ENCODE peak calls at places on chromosomes 1 and 21, in seven cellular contexts. One of them, this sample, is unnamed.

GRCh38 chr1:1432566-1432950 is 2.9 kb upstream of the VWA1 start:
- DNase-seq in CD4-positive, alpha-beta T cell: no peak
- DNase-seq in AG04450: no peak
- DNase-seq in GM12865: no peak
- DNase-seq in cardiac muscle cell: no peak
- DNase-seq in GM23338: no peak
- DNase-seq in WTC11: no peak
- DNase-seq in this sample: no peak

GRCh38 chr1:210598135-210598652 is 269.5 kb downstream of the HHAT start:
- DNase-seq in CD4-positive, alpha-beta T cell: no peak
- DNase-seq in AG04450: peak; percentile 92
- DNase-seq in GM12865: no peak
- DNase-seq in cardiac muscle cell: no peak
- DNase-seq in GM23338: no peak
- DNase-seq in WTC11: no peak
- DNase-seq in this sample: no peak

GRCh38 chr1:94539496-94539895 is 2.1 kb downstream of the F3 start:
- DNase-seq in CD4-positive, alpha-beta T cell: no peak
- DNase-seq in AG04450: no peak
- DNase-seq in GM12865: no peak
- DNase-seq in cardiac muscle cell: no peak
- DNase-seq in GM23338: no peak
- DNase-seq in WTC11: no peak
- DNase-seq in this sample: no peak

GRCh38 chr21:17045214-17045835 is 467.5 kb upstream of the CXADR start:
- DNase-seq in CD4-positive, alpha-beta T cell: no peak
- DNase-seq in AG04450: peak; percentile 4
- DNase-seq in GM12865: peak; percentile 0
- DNase-seq in cardiac muscle cell: peak; percentile 48
- DNase-seq in GM23338: peak; percentile 38
- DNase-seq in WTC11: no peak
- DNase-seq in this sample: no peak

GRCh38 chr1:225449261-225449660 is 21.4 kb upstream of the LBR start:
- DNase-seq in CD4-positive, alpha-beta T cell: no peak
- DNase-seq in AG04450: no peak
- DNase-seq in GM12865: no peak
- DNase-seq in cardiac muscle cell: no peak
- DNase-seq in GM23338: no peak
- DNase-seq in WTC11: no peak
- DNase-seq in this sample: no peak

GRCh38 chr1:8047686-8048522 is 21.8 kb upstream of the ERRFI1 start:
- DNase-seq in CD4-positive, alpha-beta T cell: no peak
- DNase-seq in AG04450: no peak
- DNase-seq in GM12865: no peak
- DNase-seq in cardiac muscle cell: no peak
- DNase-seq in GM23338: no peak
- DNase-seq in WTC11: no peak
- DNase-seq in this sample: no peak

GRCh38 chr21:31557956-31558838 is 101.3 kb upstream of the SOD1 start:
- DNase-seq in CD4-positive, alpha-beta T cell: peak; percentile 32
- DNase-seq in AG04450: no peak
- DNase-seq in GM12865: no peak
- DNase-seq in cardiac muscle cell: no peak
- DNase-seq in GM23338: peak; percentile 57
- DNase-seq in WTC11: peak; percentile 51
- DNase-seq in this sample: no peak

GRCh38 chr1:173139706-173140105 is 67.4 kb downstream of the TNFSF4 start:
- DNase-seq in CD4-positive, alpha-beta T cell: no peak
- DNase-seq in AG04450: no peak
- DNase-seq in GM12865: no peak
- DNase-seq in cardiac muscle cell: no peak
- DNase-seq in GM23338: no peak
- DNase-seq in WTC11: no peak
- DNase-seq in this sample: no peak

GRCh38 chr1:117658676-117659075 is 52.8 kb downstream of the TENT5C start:
- DNase-seq in CD4-positive, alpha-beta T cell: peak; percentile 83
- DNase-seq in AG04450: no peak
- DNase-seq in GM12865: peak; percentile 89
- DNase-seq in cardiac muscle cell: no peak
- DNase-seq in GM23338: no peak
- DNase-seq in WTC11: no peak
- DNase-seq in this sample: no peak

GRCh38 chr1:68725353-68725752 is 228.5 kb upstream of the DEPDC1 start:
- DNase-seq in CD4-positive, alpha-beta T cell: no peak
- DNase-seq in AG04450: no peak
- DNase-seq in GM12865: no peak
- DNase-seq in cardiac muscle cell: peak; percentile 50
- DNase-seq in GM23338: no peak
- DNase-seq in WTC11: no peak
- DNase-seq in this sample: no peak

DNA sequence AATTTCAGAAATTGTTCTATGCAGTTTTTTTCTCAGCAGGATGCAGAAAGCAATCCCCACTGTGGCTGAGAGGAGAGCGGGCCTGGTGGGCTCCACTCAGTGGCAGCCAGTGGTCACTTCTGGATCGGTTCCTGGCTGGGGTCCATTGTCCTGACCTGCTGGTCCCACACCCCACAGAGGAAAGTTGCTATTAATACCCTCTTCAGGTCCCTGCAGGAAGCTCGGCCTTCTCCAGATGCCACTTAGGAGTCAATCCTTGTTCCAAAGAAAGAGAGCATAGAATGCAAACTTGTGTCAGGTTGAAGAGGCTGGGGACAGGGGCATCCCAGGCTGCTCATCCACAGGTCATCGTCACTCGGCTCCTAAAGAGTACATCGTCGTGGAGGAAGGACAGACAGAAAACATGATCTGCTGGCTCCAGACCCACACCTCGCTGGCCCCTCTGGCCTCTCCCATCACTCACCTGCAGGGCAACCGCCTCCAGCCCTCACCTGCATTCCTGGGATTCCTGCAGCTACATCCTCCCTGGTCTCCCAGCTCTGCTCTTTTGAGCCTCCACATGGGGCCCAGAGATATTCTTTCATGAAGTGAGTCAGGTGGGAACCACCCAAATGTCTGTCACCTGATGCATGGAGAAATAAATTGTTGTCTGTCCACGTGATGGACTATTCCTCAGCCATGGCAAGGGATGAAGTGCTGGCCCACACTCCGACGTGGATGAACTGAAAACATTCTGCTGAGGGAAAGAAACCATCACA is 152.9 kb downstream of the PSMG1 start:
- DNase-seq in CD4-positive, alpha-beta T cell: no peak
- DNase-seq in AG04450: no peak
- DNase-seq in GM12865: no peak
- DNase-seq in cardiac muscle cell: peak; percentile 41
- DNase-seq in GM23338: peak; percentile 94
- DNase-seq in WTC11: peak; percentile 80
- DNase-seq in this sample: no peak
- TF ChIP-seq CTCF in CD4-positive, alpha-beta T cell: no peak
- TF ChIP-seq CTCF in AG04450: no peak
- TF ChIP-seq CTCF in GM12865: no peak
- TF ChIP-seq CTCF in cardiac muscle cell: no peak
- TF ChIP-seq CTCF in GM23338: no peak
- TF ChIP-seq CTCF in WTC11: no peak
- TF ChIP-seq CTCF in this sample: no peak

GRCh38 chr1:214303106-214303505 is 22.1 kb downstream of the SMYD2 start:
- DNase-seq in CD4-positive, alpha-beta T cell: no peak
- DNase-seq in AG04450: no peak
- DNase-seq in GM12865: no peak
- DNase-seq in cardiac muscle cell: no peak
- DNase-seq in GM23338: no peak
- DNase-seq in WTC11: no peak
- DNase-seq in this sample: no peak
- TF ChIP-seq CTCF in CD4-positive, alpha-beta T cell: no peak
- TF ChIP-seq CTCF in AG04450: no peak
- TF ChIP-seq CTCF in GM12865: no peak
- TF ChIP-seq CTCF in cardiac muscle cell: no peak
- TF ChIP-seq CTCF in GM23338: no peak
- TF ChIP-seq CTCF in WTC11: no peak
- TF ChIP-seq CTCF in this sample: no peak

GRCh38 chr1:23673086-23673813 is 18.4 kb upstream of the RPL11 start:
- DNase-seq in CD4-positive, alpha-beta T cell: no peak
- DNase-seq in AG04450: peak; percentile 13
- DNase-seq in GM12865: peak; percentile 44
- DNase-seq in cardiac muscle cell: peak; percentile 86
- DNase-seq in GM23338: peak; percentile 85
- DNase-seq in WTC11: peak; percentile 73
- DNase-seq in this sample: no peak
- TF ChIP-seq CTCF in CD4-positive, alpha-beta T cell: no peak
- TF ChIP-seq CTCF in AG04450: no peak
- TF ChIP-seq CTCF in GM12865: no peak
- TF ChIP-seq CTCF in cardiac muscle cell: no peak
- TF ChIP-seq CTCF in GM23338: peak; percentile 10
- TF ChIP-seq CTCF in WTC11: no peak
- TF ChIP-seq CTCF in this sample: no peak

GRCh38 chr1:57770236-57770635 is 346.4 kb upstream of the DAB1 start:
- DNase-seq in CD4-positive, alpha-beta T cell: no peak
- DNase-seq in AG04450: no peak
- DNase-seq in GM12865: no peak
- DNase-seq in cardiac muscle cell: no peak
- DNase-seq in GM23338: no peak
- DNase-seq in WTC11: no peak
- DNase-seq in this sample: no peak

GRCh38 chr1:57770772-57771171 is 346.9 kb upstream of the DAB1 start:
- DNase-seq in CD4-positive, alpha-beta T cell: no peak
- DNase-seq in AG04450: no peak
- DNase-seq in GM12865: peak; percentile 8
- DNase-seq in cardiac muscle cell: no peak
- DNase-seq in GM23338: peak; percentile 77
- DNase-seq in WTC11: no peak
- DNase-seq in this sample: no peak
- TF ChIP-seq CTCF in CD4-positive, alpha-beta T cell: peak; percentile 10
- TF ChIP-seq CTCF in AG04450: peak; percentile 50
- TF ChIP-seq CTCF in GM12865: peak; percentile 30
- TF ChIP-seq CTCF in cardiac muscle cell: peak; percentile 11
- TF ChIP-seq CTCF in GM23338: peak; percentile 35
- TF ChIP-seq CTCF in WTC11: peak; percentile 26
- TF ChIP-seq CTCF in this sample: no peak

GRCh38 chr1:31834501-31834900 is 18.7 kb upstream of the SPOCD1 start:
- DNase-seq in CD4-positive, alpha-beta T cell: no peak
- DNase-seq in AG04450: no peak
- DNase-seq in GM12865: peak; percentile 61
- DNase-seq in cardiac muscle cell: no peak
- DNase-seq in GM23338: peak; percentile 33
- DNase-seq in WTC11: no peak
- DNase-seq in this sample: no peak
- TF ChIP-seq CTCF in CD4-positive, alpha-beta T cell: no peak
- TF ChIP-seq CTCF in AG04450: no peak
- TF ChIP-seq CTCF in GM12865: peak; percentile 19
- TF ChIP-seq CTCF in cardiac muscle cell: no peak
- TF ChIP-seq CTCF in GM23338: peak; percentile 54
- TF ChIP-seq CTCF in WTC11: no peak
- TF ChIP-seq CTCF in this sample: no peak

DNA sequence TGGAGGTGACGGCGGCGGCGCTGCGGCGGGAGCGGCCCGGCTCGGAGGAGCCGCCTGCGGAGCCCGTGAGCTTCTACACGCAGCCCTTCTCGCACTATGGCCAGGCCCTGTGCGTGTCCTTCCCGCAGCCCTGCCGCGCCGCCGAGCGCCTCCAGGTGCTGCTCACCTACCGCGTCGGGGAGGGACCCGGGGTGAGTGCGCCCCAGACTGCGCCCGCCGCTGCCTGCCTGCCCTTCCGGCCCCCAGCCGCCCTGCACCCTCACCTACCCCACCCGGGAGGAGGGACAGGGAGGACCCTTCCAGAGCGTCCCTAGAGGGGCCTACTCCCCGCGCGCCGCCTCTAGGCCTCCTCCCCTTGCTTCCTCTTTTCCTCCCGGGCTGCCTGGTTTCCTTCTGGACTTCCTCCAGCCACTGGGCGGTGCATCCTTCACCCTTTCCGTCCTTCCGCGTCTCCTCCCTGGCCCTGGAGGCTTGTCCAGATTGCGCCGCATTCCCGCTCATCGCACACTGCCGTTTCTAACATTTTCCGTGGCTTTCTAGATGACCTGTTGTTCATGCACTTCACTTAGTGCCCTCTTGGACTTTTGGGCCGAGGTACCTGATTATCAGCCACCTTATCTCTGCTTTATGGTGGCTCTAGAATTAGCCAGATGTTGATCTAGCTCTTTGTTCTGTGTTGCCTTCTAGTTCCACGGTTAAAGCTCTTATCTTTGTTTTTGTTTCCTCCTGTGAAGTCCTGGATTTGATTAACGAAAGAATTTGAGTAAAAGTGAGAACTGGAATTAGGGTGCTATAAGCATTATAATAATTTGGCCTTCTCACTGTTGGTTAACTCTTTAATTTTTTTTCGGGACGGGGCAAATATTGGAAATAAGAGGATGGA is 716 bp downstream of the RNPEP start:
- DNase-seq in CD4-positive, alpha-beta T cell: peak; percentile 49
- DNase-seq in AG04450: peak; percentile 43
- DNase-seq in GM12865: peak; percentile 61
- DNase-seq in cardiac muscle cell: peak; percentile 69
- DNase-seq in GM23338: peak; percentile 81
- DNase-seq in WTC11: peak; percentile 60
- DNase-seq in this sample: peak; percentile 46
- TF ChIP-seq CTCF in CD4-positive, alpha-beta T cell: no peak
- TF ChIP-seq CTCF in AG04450: peak; percentile 25
- TF ChIP-seq CTCF in GM12865: peak; percentile 13
- TF ChIP-seq CTCF in cardiac muscle cell: peak; percentile 24
- TF ChIP-seq CTCF in GM23338: peak; percentile 8
- TF ChIP-seq CTCF in WTC11: no peak
- TF ChIP-seq CTCF in this sample: no peak

DNA sequence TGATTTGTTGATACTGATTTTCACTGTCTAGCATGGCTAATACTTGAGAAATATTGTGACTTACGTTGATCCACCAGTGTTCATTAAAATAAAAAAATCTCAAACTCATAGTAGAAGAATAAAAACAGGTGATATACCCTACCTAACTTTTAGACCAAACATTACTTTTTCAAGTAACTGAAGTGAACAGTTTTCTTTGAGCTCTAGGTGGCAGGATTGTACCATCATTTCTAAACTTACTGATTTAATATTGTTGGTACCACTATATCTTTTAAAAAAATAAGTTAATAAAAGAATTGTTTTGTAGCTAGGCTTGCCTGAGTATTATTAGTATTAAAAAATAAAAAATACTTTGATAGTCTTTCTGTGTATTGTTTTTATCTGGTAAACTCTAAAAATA is 21.5 kb downstream of the CDC73 start:
- DNase-seq in CD4-positive, alpha-beta T cell: no peak
- DNase-seq in AG04450: no peak
- DNase-seq in GM12865: no peak
- DNase-seq in cardiac muscle cell: peak; percentile 26
- DNase-seq in GM23338: no peak
- DNase-seq in WTC11: no peak
- DNase-seq in this sample: no peak
- TF ChIP-seq CTCF in CD4-positive, alpha-beta T cell: peak; percentile 36
- TF ChIP-seq CTCF in AG04450: peak; percentile 38
- TF ChIP-seq CTCF in GM12865: no peak
- TF ChIP-seq CTCF in cardiac muscle cell: peak; percentile 36
- TF ChIP-seq CTCF in GM23338: no peak
- TF ChIP-seq CTCF in WTC11: no peak
- TF ChIP-seq CTCF in this sample: no peak

This sample was measured in omental fat pad.